ENCODE peak calls at places on chromosomes 6 and 20, in four cellular contexts. K is stomach, D is astrocyte of the cerebellum, R is OCI-LY7. E is an unnamed sample.

GRCh38 chr6:126804255-126805064 is 314.0 kb upstream of the RSPO3 start:
- DNase-seq in R (peak; percentile 17), K (no peak), D (peak; percentile 39), E (peak; percentile 5)

GRCh38 chr6:41638801-41639555 is 710 bp downstream of the MDFI start:
- DNase-seq in K (no peak), D (peak; percentile 38), R (no peak), E (peak; percentile 36)

GRCh38 chr6:113645576-113645970 is 211.6 kb upstream of the MARCKS start:
- DNase-seq in R (no peak), K (no peak), D (peak; percentile 71), E (peak; percentile 80)

GRCh38 chr6:32965901-32966300 is 2.5 kb upstream of the BRD2 start:
- DNase-seq in K (no peak), R (no peak), D (no peak), E (no peak)

GRCh38 chr6:113733386-113733785 is 123.8 kb upstream of the MARCKS start:
- DNase-seq in K (no peak), R (no peak), D (no peak), E (no peak)

GRCh38 chr6:19231878-19232519 is 605.2 kb upstream of the ID4 start:
- DNase-seq in R (no peak), K (no peak), D (no peak), E (no peak)

GRCh38 chr20:17558154-17558940 is 11.5 kb upstream of the DSTN start:
- DNase-seq in D (no peak), K (peak; percentile 42), R (no peak), E (peak; percentile 32)

GRCh38 chr6:38470548-38470947 is 169.2 kb downstream of the BTBD9 start:
- DNase-seq in D (no peak), K (no peak), R (no peak), E (no peak)

GRCh38 chr6:37058084-37058586 is 52.7 kb downstream of the FGD2 start:
- DNase-seq in K (no peak), R (no peak), D (no peak), E (no peak)

GRCh38 chr6:69279805-69280204 is 517.0 kb downstream of the LMBRD1 start:
- DNase-seq in K (no peak), R (no peak), D (peak; percentile 23), E (no peak)

GRCh38 chr6:23073851-23074250 is 504.5 kb downstream of the HDGFL1 start:
- DNase-seq in R (no peak), K (no peak), D (no peak), E (no peak)

GRCh38 chr6:36805107-36805797 is 34.0 kb downstream of the CPNE5 start:
- DNase-seq in K (no peak), D (no peak), R (no peak), E (no peak)

GRCh38 chr6:5175635-5176034 is 85.1 kb downstream of the LYRM4 start:
- DNase-seq in K (no peak), R (no peak), D (no peak), E (no peak)

GRCh38 chr20:19347943-19348456 is 135.6 kb downstream of the SLC24A3 start:
- DNase-seq in D (no peak), R (no peak), K (no peak), E (no peak)

GRCh38 chr20:8244637-8245036 is 112.6 kb downstream of the PLCB1 start:
- DNase-seq in R (no peak), D (peak; percentile 35), K (no peak), E (peak; percentile 39)

GRCh38 chr6:43286456-43286994 is 11.5 kb upstream of the SLC22A7 start:
- DNase-seq in D (no peak), R (no peak), K (no peak), E (no peak)

GRCh38 chr6:161211380-161212035 is 62.4 kb downstream of the AGPAT4 start:
- DNase-seq in K (no peak), D (no peak), R (peak; percentile 26), E (no peak)

GRCh38 chr6:116206231-116206903 is 47.5 kb downstream of the TSPYL4 start:
- DNase-seq in D (no peak), R (no peak), K (no peak), E (no peak)

GRCh38 chr6:125224236-125224861 is 70.8 kb downstream of the TPD52L1 start:
- DNase-seq in D (no peak), K (no peak), R (no peak), E (no peak)

GRCh38 chr6:152529364-152529763 is 107.8 kb downstream of the SYNE1 start:
- DNase-seq in K (no peak), D (no peak), R (no peak), E (no peak)

GRCh38 chr6:87806635-87807034 is 104.6 kb upstream of the AKIRIN2 start:
- DNase-seq in K (no peak), D (no peak), R (no peak), E (no peak)

GRCh38 chr20:50572922-50573777 is 63.0 kb downstream of the PTPN1 start:
- DNase-seq in D (peak; percentile 69), K (no peak), R (no peak), E (no peak)

GRCh38 chr6:134909701-134910595 is 40.0 kb downstream of the ALDH8A1 start:
- DNase-seq in K (no peak), D (no peak), R (no peak), E (no peak)

GRCh38 chr6:18153311-18153703 is 1.6 kb downstream of the TPMT start:
- DNase-seq in K (no peak), R (no peak), D (no peak), E (no peak)

GRCh38 chr20:63328716-63329275 is 32.4 kb downstream of the CHRNA4 start:
- DNase-seq in K (no peak), R (no peak), D (no peak), E (no peak)

GRCh38 chr6:1286972-1287600 is 24.8 kb upstream of the FOXQ1 start:
- DNase-seq in R (no peak), K (peak; percentile 43), D (peak; percentile 56), E (no peak)

GRCh38 chr6:79546186-79546585 is 9.0 kb upstream of the LCA5 start:
- DNase-seq in K (no peak), D (peak; percentile 78), R (no peak), E (no peak)

GRCh38 chr6:53410508-53411258 is 61.9 kb upstream of the ELOVL5 start:
- DNase-seq in K (peak; percentile 33), D (no peak), R (peak; percentile 80), E (no peak)

GRCh38 chr20:50562262-50562701 is 52.1 kb downstream of the PTPN1 start:
- DNase-seq in D (no peak), K (no peak), R (no peak), E (no peak)

GRCh38 chr20:3115190-3116107 is 30.9 kb upstream of the AVP start:
- DNase-seq in D (peak; percentile 41), R (peak; percentile 53), K (no peak), E (no peak)

GRCh38 chr6:100171533-100172321 is 177.7 kb upstream of the MCHR2 start:
- DNase-seq in R (no peak), D (peak; percentile 67), K (no peak), E (no peak)

DNA sequence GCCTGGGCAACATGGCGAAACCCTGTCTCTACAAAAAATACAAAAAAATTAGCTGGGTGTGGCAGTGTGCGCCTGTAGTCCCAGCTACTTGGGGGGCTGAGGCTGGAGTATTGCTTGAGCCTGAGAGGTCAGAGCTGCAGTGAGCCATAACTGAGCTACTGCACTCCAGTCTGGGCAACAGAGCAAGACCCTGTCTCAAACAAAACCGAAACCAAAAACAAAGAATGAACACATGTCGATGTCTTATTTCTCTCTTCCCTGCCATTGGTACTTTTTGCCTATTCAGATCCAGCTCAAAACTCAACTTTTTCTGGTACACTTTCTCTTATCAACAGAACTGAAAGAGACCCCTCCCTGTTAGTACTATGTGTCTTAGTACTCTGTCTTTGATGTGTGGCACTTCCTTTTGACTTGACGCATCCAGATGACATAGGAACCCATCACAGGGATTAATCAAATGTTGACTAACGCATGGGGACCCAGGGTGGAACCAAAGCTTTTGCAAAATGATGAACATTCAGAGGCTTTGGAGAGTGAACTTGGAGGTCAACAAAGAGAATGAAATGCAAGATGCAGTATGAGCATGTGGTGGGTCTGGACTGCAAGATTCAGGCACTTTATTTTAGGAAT is 44.8 kb downstream of the AKAP12 start:
- DNase-seq in R (no peak), D (no peak), K (no peak), E (no peak)
- H3K4me3 ChIP-seq in R (no peak overlapping the region), D (no peak overlapping the region), K (no peak overlapping the region), E (no peak overlapping the region)

GRCh38 chr20:52001999-52002666 is 189.4 kb downstream of the ZFP64 start:
- DNase-seq in R (peak; percentile 25), K (no peak), D (no peak), E (no peak)
- H3K4me3 ChIP-seq in R (no peak overlapping the region), K (no peak overlapping the region), D (no peak overlapping the region), E (no peak overlapping the region)

DNA sequence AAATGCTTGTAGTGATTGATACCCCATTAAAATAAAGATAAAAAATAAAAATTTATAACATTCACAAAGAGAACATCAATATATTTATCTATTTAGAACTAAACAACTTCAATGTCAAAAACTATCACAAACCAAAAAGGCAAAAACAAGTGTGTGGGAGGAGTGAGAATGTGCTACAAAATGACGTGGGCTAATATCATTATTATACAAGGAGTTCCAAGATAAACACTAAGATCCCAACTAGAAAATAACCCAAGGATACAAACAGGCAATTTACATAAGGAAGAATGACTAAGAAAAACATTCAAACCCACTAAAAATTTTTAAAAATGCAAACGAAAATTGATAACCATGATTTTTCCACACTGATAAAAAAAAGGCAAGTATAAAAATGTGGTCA is 140.0 kb downstream of the TMEM200A start:
- DNase-seq in D (no peak), K (no peak), R (no peak), E (no peak)
- H3K4me3 ChIP-seq in D (no peak overlapping the region), K (no peak overlapping the region), R (no peak overlapping the region), E (no peak overlapping the region)

DNA sequence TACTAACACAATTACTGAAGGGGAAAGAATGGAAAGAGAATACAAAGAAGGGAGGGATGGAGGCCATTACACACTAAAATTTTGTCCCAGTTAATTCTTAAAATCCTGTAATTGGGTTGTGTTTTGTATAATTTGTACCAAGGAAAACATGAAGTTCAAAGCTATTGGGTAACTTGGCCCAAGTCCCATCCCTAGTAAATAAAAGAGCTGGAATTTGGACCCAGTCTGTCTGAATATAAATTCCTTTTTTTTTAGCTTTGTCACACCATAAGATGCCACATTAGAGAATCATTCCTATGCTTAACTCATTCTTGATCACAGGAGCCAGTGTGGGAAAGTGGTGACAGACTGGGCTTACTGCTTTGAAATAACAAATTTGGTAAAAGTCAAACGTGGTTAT is 66.8 kb upstream of the CBLN4 start:
- DNase-seq in K (no peak), D (no peak), R (no peak), E (no peak)
- H3K4me3 ChIP-seq in K (no peak overlapping the region), D (no peak overlapping the region), R (no peak overlapping the region), E (no peak overlapping the region)

DNA sequence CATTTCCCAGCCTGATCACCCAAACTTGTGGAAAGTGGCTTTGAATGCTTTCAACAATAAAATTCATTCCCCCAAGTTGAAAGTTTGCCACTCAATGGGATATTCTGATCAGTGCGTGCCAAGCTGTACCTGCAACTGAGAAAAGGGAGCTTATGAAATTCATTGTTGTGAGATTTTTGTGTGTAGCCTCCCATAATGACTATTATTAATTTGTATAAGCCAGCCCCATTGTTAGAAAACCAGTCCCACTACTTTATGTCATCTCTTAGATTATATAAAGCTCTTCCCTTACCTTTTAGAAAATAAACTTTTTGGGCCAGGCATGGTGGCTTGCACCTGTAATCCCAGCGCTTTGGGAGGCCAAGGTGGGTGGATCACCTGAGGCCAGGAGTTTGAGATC is 15.9 kb downstream of the IL20RA start:
- DNase-seq in R (no peak), D (no peak), K (no peak), E (no peak)
- H3K4me3 ChIP-seq in R (no peak overlapping the region), D (no peak overlapping the region), K (no peak overlapping the region), E (no peak overlapping the region)

GRCh38 chr20:32597714-32598113 is 12.6 kb upstream of the NOL4L start:
- DNase-seq in K (no peak), R (no peak), D (no peak), E (no peak)
- H3K4me3 ChIP-seq in K (no peak overlapping the region), R (no peak overlapping the region), D (no peak overlapping the region), E (no peak overlapping the region)

GRCh38 chr20:49345538-49345937 is 67.7 kb upstream of the ZNFX1 start:
- DNase-seq in R (no peak), D (no peak), K (no peak), E (peak; percentile 36)
- H3K4me3 ChIP-seq in R (no peak overlapping the region), D (no peak overlapping the region), K (no peak overlapping the region), E (no peak overlapping the region)